ENCODE peak calls at places on chromosomes 16 and 17, in nine cellular contexts. V is lower leg skin; H is mesendoderm; B is naive thymus-derived CD4-positive, alpha-beta T cell; Z is cardiac muscle cell; R is mesenchymal stem cell; G is CD8-positive, alpha-beta memory T cell; C is stomach; X is fibroblast of mammary gland. Y is an unnamed sample.

GRCh38 chr16:68592466-68593337 is 52.4 kb upstream of the CDH3 start:
- DNase-seq in Z (no peak), H (no peak), R (no peak), X (peak), V (no peak), B (no peak), G (no peak), C (no peak), Y (no peak)

GRCh38 chr17:34862384-34862783 is 98.9 kb downstream of the CCT6B start:
- DNase-seq in B (no peak), G (no peak), X (no peak), Z (no peak), H (peak), C (no peak), R (no peak), V (no peak), Y (no peak)

GRCh38 chr17:82806645-82807044 is 33.2 kb downstream of the ZNF750 start:
- DNase-seq in G (no peak), V (no peak), X (no peak), C (no peak), B (no peak), R (no peak), Z (no peak), H (no peak), Y (no peak)

GRCh38 chr17:17359271-17359670 is 56.1 kb downstream of the NT5M start:
- DNase-seq in X (no peak), B (no peak), H (no peak), R (no peak), C (no peak), Z (no peak), V (peak), G (no peak), Y (no peak)

GRCh38 chr16:79721186-79721745 is 120.7 kb upstream of the MAF start:
- DNase-seq in V (no peak), G (no peak), B (no peak), C (no peak), R (no peak), H (no peak), Z (no peak), X (peak), Y (no peak)

GRCh38 chr17:82927661-82928601 is 88.1 kb upstream of the ZNF750 start:
- DNase-seq in Z (no peak), H (no peak), V (no peak), C (no peak), R (no peak), B (no peak), X (no peak), G (no peak), Y (no peak)

GRCh38 chr16:50282010-50282538 is 15.7 kb downstream of the ADCY7 start:
- DNase-seq in B (no peak), R (no peak), C (peak), H (no peak), V (peak), X (peak), Z (no peak), G (peak), Y (no peak)

GRCh38 chr17:63402808-63403207 is 43.3 kb downstream of the CYB561 start:
- DNase-seq in V (no peak), X (peak), G (no peak), C (no peak), B (no peak), R (peak), H (no peak), Z (no peak), Y (peak)

GRCh38 chr16:84879569-84880487 is 60.0 kb downstream of the CRISPLD2 start:
- DNase-seq in H (peak), V (no peak), X (no peak), C (peak), G (no peak), Z (no peak), R (no peak), B (no peak), Y (no peak)

GRCh38 chr17:68509151-68510057 is 2.8 kb upstream of the PRKAR1A start:
- DNase-seq in V (peak), X (no peak), H (no peak), B (no peak), Z (no peak), R (no peak), G (no peak), C (no peak), Y (no peak)

GRCh38 chr16:57567691-57568090 is 25.2 kb downstream of the ADGRG5 start:
- DNase-seq in V (no peak), R (no peak), H (no peak), C (no peak), B (no peak), X (no peak), G (no peak), Z (no peak), Y (no peak)

GRCh38 chr16:14378131-14378551 is 251.9 kb downstream of the PARN start:
- DNase-seq in H (peak), Z (no peak), C (no peak), G (no peak), B (no peak), V (no peak), X (peak), R (no peak), Y (no peak)

GRCh38 chr16:70660672-70661350 is 14.5 kb downstream of the IL34 start:
- DNase-seq in C (no peak), H (peak), V (no peak), G (no peak), X (no peak), B (no peak), R (no peak), Z (no peak), Y (no peak)

GRCh38 chr17:41910701-41911391 is 7.9 kb downstream of the ACLY start:
- DNase-seq in V (no peak), X (peak), B (no peak), G (no peak), Z (no peak), H (no peak), C (no peak), R (peak), Y (peak)

GRCh38 chr16:3171181-3171854 is 16.7 kb upstream of the OR1F1 start:
- DNase-seq in R (peak), B (peak), Z (no peak), X (no peak), C (no peak), G (peak), H (peak), V (no peak), Y (no peak)

GRCh38 chr16:88687254-88687576 is 908 bp upstream of the SNAI3 start:
- DNase-seq in X (no peak), Z (no peak), H (no peak), R (no peak), V (no peak), B (no peak), C (no peak), G (no peak), Y (no peak)

GRCh38 chr17:17538417-17539391 is 42.5 kb upstream of the RASD1 start:
- DNase-seq in R (no peak), V (no peak), C (peak), H (no peak), X (no peak), G (no peak), B (no peak), Z (peak), Y (no peak)

GRCh38 chr17:44213403-44214229 is 5.9 kb downstream of the UBTF start:
- DNase-seq in H (no peak), B (no peak), V (no peak), X (no peak), G (no peak), C (no peak), R (no peak), Z (no peak), Y (no peak)

GRCh38 chr17:67992541-67993152 is 3.6 kb downstream of the C17orf58 start:
- DNase-seq in H (no peak), G (no peak), V (no peak), Z (no peak), B (peak), C (no peak), X (peak), R (no peak), Y (no peak)

GRCh38 chr16:57610611-57611010 is 17.8 kb upstream of the ADGRG1 start:
- DNase-seq in C (no peak), Z (no peak), G (no peak), X (no peak), B (no peak), V (peak), R (no peak), H (no peak), Y (no peak)

GRCh38 chr16:83781-84615 is 6.0 kb downstream of the MPG start:
- DNase-seq in X (peak), G (no peak), B (no peak), R (peak), C (no peak), V (no peak), H (no peak), Z (no peak), Y (no peak)

GRCh38 chr16:87525352-87525751 is 32.5 kb upstream of the ZCCHC14 start:
- DNase-seq in H (no peak), R (no peak), Z (no peak), G (no peak), B (no peak), C (no peak), V (no peak), X (no peak), Y (no peak)

GRCh38 chr16:67430504-67431076 is 331 bp upstream of the HSD11B2 start:
- DNase-seq in C (peak), X (no peak), G (no peak), R (no peak), B (peak), V (no peak), Z (peak), H (no peak), Y (no peak)

GRCh38 chr17:289409-289808 is 63.2 kb downstream of the RPH3AL start:
- DNase-seq in R (no peak), G (no peak), V (peak), X (no peak), H (no peak), C (no peak), B (no peak), Z (no peak), Y (no peak)

GRCh38 chr17:74584307-74584706 is 7.8 kb downstream of the CD300LD start:
- DNase-seq in B (no peak), H (no peak), R (no peak), X (no peak), C (no peak), V (no peak), G (no peak), Z (no peak), Y (no peak)

GRCh38 chr17:74585711-74586110 is 6.4 kb downstream of the CD300LD start:
- DNase-seq in C (no peak), B (no peak), H (no peak), Z (no peak), G (no peak), X (no peak), V (no peak), R (no peak), Y (no peak)

GRCh38 chr17:74579910-74580309 is 12.2 kb downstream of the CD300LD start:
- DNase-seq in R (no peak), X (no peak), G (no peak), Z (no peak), H (no peak), B (no peak), C (no peak), V (no peak), Y (no peak)

GRCh38 chr17:74582633-74583032 is 9.4 kb downstream of the CD300LD start:
- DNase-seq in R (no peak), Z (no peak), V (no peak), G (no peak), B (no peak), H (no peak), C (no peak), X (no peak), Y (no peak)

DNA sequence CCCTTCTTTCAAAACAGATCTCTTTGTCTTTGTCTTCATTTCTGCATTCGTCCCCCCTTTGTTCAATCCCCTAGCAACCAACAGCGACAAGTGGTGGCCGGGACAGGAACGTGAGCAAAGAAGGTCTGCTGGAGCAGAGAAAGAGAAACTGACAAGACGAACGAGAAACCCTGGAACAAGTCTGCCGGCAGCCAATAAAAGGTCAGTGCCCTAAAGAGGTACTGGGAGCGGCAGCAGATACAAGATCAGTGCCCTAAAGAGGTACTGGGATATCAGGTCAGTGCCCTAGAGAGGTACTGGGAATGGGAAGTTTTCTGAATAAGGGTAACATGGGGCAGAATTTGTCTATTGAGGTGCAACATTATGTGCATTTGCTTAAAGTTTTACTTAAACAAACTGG is 7.4 kb downstream of the CD300LD start:
- DNase-seq in R (no peak), C (no peak), V (no peak), G (no peak), H (no peak), Z (no peak), B (no peak), X (no peak), Y (no peak)
- H3K4me3 ChIP-seq in R (no peak), C (no peak), V (no peak), G (no peak), H (no peak), Z (no peak), B (no peak), X (no peak), Y (no peak)

GRCh38 chr16:19522369-19523159 is 666 bp upstream of the GDE1 start:
- DNase-seq in H (no peak), G (no peak), X (no peak), R (no peak), C (no peak), B (no peak), Z (no peak), V (no peak), Y (no peak)

GRCh38 chr16:19521471-19522368 is at the start of gene GDE1:
- DNase-seq in X (peak), B (peak), C (peak), G (peak), Z (peak), V (peak), R (peak), H (peak), Y (peak)

GRCh38 chr16:19524356-19524865 is 669 bp downstream of the CCP110 start:
- DNase-seq in X (no peak), B (no peak), R (peak), C (no peak), H (no peak), G (no peak), V (no peak), Z (peak), Y (no peak)

GRCh38 chr16:19523559-19524355 is at the start of gene CCP110:
- DNase-seq in Z (peak), G (peak), R (peak), X (peak), C (peak), B (peak), H (peak), V (peak), Y (peak)

DNA sequence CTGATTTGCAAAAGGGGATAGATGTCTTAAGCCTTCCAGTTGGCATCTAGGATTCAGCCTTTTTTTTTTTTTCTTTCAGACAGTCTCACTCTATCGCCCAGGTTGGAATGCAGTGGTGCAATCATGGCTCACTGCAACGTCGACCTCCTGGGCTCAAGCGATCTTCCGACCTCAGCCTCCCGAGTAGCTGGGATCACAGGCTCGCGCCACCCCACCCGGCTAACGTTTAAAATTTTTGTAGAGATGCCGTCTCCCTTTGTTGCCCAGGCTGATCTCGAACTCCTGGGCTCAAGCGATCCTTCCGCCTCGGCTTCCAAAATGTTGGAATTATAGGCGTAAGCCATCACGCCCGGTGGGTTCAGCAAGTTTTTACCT is 571 bp upstream of the CCP110 start:
- DNase-seq in B (no peak), Z (no peak), V (no peak), H (peak), C (no peak), G (no peak), X (no peak), R (no peak), Y (no peak)
- H3K4me3 ChIP-seq in B (no peak), Z (no peak), V (no peak), H (no peak), C (peak), G (no peak), X (no peak), R (no peak), Y (no peak)

GRCh38 chr16:1769402-1770300 is 1.7 kb downstream of the NME3 start:
- DNase-seq in B (no peak), X (no peak), V (no peak), R (no peak), H (no peak), G (no peak), Z (no peak), C (no peak), Y (no peak)
- H3K4me3 ChIP-seq in B (no peak), X (peak), V (no peak), R (no peak), H (no peak), G (no peak), Z (no peak), C (peak), Y (no peak)

DNA sequence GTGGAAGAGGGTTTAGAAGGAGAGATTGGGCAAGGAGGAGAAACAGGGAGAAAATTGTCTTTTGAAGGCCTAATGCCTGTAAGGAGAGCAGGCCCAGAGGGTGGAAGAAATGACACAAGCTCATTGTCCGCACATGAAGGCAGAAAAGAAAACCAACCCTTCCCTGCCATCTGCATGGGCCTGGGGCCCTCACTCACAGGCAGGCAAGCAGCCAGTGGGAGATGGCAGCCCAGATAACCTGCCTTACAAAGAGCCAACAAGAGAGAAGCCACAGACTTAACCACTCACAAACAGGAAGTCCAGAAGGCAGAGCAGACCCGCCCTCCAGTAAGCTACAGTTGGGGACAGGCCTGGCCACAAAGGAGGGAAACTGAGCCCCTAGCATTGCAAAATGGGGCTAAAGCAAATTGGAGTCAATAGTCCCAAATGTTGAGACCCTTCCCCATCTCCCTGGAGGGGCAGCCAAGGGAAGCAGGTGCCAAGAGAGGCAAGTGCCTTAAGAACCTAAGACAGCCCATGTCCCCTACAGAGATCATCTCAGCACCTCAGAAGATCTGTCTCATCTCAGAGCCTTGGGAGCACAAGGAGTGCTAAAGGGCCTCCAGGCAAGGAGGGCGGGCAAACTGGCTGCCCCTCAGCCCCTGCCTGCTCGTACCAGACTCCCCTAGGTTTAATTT is 7.3 kb upstream of the TSPOAP1 start:
- DNase-seq in G (peak), Z (no peak), R (no peak), C (peak), H (peak), V (no peak), X (no peak), B (peak), Y (no peak)
- H3K4me3 ChIP-seq in G (peak), Z (no peak), R (no peak), C (no peak), H (no peak), V (no peak), X (no peak), B (peak), Y (no peak)